ENCODE peak calls at places on chromosome 1, in six cellular contexts. U is endothelial cell; X is iris pigment epithelial cell; Z is choroid plexus epithelial cell; W is WERI-Rb-1; I is stimulated activated CD4-positive, alpha-beta T cell treated with anti-CD3 and anti-CD28 coated beads, Interleukin-1b, Interleukin-23, amount 100 ng/mL, for 24 hours. H is an unnamed sample.

GRCh38 chr1:31605908-31606427 is 11.5 kb upstream of the HCRTR1 start:
- DNase-seq in Z (peak), I (no peak), U (no peak), X (peak), W (no peak), H (peak)

GRCh38 chr1:18913065-18913502 is 10.7 kb upstream of the ALDH4A1 start:
- DNase-seq in I (peak), U (peak), W (peak), X (peak), Z (peak), H (peak)

GRCh38 chr1:243713470-243714186 is 136.4 kb downstream of the AKT3 start:
- DNase-seq in U (no peak), X (no peak), Z (peak), I (no peak), W (peak), H (peak)

GRCh38 chr1:85220756-85221166 is 19.9 kb upstream of the SYDE2 start:
- DNase-seq in Z (no peak), I (no peak), W (no peak), U (no peak), X (peak), H (no peak)

GRCh38 chr1:220182081-220182480 is 88.1 kb downstream of the IARS2 start:
- DNase-seq in Z (peak), W (no peak), X (no peak), U (no peak), I (no peak), H (no peak)

GRCh38 chr1:102110591-102110990 is 113.9 kb upstream of the OLFM3 start:
- DNase-seq in Z (no peak), U (no peak), I (no peak), W (no peak), X (no peak), H (no peak)

GRCh38 chr1:7648761-7649384 is 122.2 kb upstream of the VAMP3 start:
- DNase-seq in X (peak), U (no peak), I (no peak), Z (peak), W (no peak), H (no peak)

GRCh38 chr1:162055062-162055461 is 14.4 kb upstream of the NOS1AP start:
- DNase-seq in W (no peak), U (no peak), X (peak), I (no peak), Z (peak), H (peak)

GRCh38 chr1:231872461-231872910 is 245.9 kb downstream of the DISC1 start:
- DNase-seq in U (no peak), Z (peak), I (no peak), X (peak), W (no peak), H (peak)

H was measured in GM23248.